ENCODE peak calls at places on chromosomes 12 and 14, in ten cellular contexts. U is suprapubic skin; K is gastrocnemius medialis; A is mammary epithelial cell; H is tibial artery; I is hepatocyte; G is CD8-positive, alpha-beta T cell; Y is mucosa of descending colon; V is cardiac muscle cell; F is ovary. S is an unnamed sample.

GRCh38 chr14:100108840-100109593 is 43.8 kb downstream of the EVL start:
- DNase-seq in Y (no peak), A (no peak), F (no peak), H (no peak), U (no peak), I (no peak), V (no peak), G (no peak), K (no peak), S (no peak)

GRCh38 chr12:4153343-4153892 is 120.1 kb upstream of the CCND2 start:
- DNase-seq in I (no peak), F (no peak), K (no peak), G (peak; percentile 35), H (no peak), Y (peak; percentile 79), A (no peak), V (no peak), U (no peak), S (no peak)

GRCh38 chr14:51996148-51996746 is 6.9 kb downstream of the RTRAF start:
- DNase-seq in U (no peak), Y (peak; percentile 64), G (no peak), A (no peak), H (no peak), V (peak; percentile 60), F (no peak), I (peak; percentile 55), K (no peak), S (no peak)

GRCh38 chr12:59067068-59067467 is 146.8 kb upstream of the LRIG3 start:
- DNase-seq in I (peak; percentile 31), Y (no peak), K (no peak), U (no peak), H (no peak), F (no peak), G (no peak), V (no peak), A (peak; percentile 98), S (peak; percentile 75)

GRCh38 chr12:57479376-57480115 is at the start of gene ARHGAP9:
- DNase-seq in G (peak; percentile 53), F (no peak), K (no peak), V (no peak), H (no peak), Y (no peak), A (no peak), U (no peak), I (no peak), S (no peak)

GRCh38 chr14:105857816-105858675 is 331.7 kb downstream of the TMEM121 start:
- DNase-seq in V (no peak), I (no peak), U (peak; percentile 71), H (no peak), G (no peak), K (no peak), Y (no peak), A (no peak), F (peak; percentile 6), S (no peak)

GRCh38 chr12:6425588-6426531 is 18.9 kb upstream of the CD27 start:
- DNase-seq in Y (no peak), K (no peak), U (no peak), I (no peak), G (no peak), V (no peak), H (no peak), A (no peak), F (no peak), S (no peak)

GRCh38 chr12:41034686-41035085 is 153.4 kb upstream of the PDZRN4 start:
- DNase-seq in G (no peak), U (no peak), H (no peak), I (no peak), K (no peak), Y (no peak), A (peak; percentile 62), V (no peak), F (no peak), S (no peak)

GRCh38 chr12:52007158-52007921 is 594 bp downstream of the TAMALIN start:
- DNase-seq in K (no peak), A (no peak), F (peak; percentile 75), H (no peak), I (no peak), V (no peak), Y (no peak), U (no peak), G (peak; percentile 30), S (no peak)

GRCh38 chr12:50043854-50044253 is 13.5 kb upstream of the ASIC1 start:
- DNase-seq in K (no peak), H (peak; percentile 31), Y (no peak), U (no peak), A (no peak), F (no peak), G (no peak), V (no peak), I (no peak), S (no peak)

GRCh38 chr12:108856428-108857157 is 790 bp downstream of the SSH1 start:
- DNase-seq in H (peak; percentile 93), V (peak; percentile 55), G (peak; percentile 27), K (peak; percentile 91), I (peak; percentile 76), Y (peak; percentile 79), U (peak; percentile 84), A (peak; percentile 73), F (peak; percentile 61), S (no peak)

GRCh38 chr14:68476965-68477455 is 315.9 kb downstream of the ZFP36L1 start:
- DNase-seq in I (no peak), G (no peak), V (no peak), F (no peak), A (no peak), U (no peak), K (no peak), H (no peak), Y (no peak), S (no peak)

GRCh38 chr12:90410962-90411361 is 544.0 kb downstream of the CCER1 start:
- DNase-seq in K (no peak), I (no peak), V (no peak), F (no peak), A (no peak), H (no peak), G (no peak), Y (no peak), U (no peak), S (no peak)

GRCh38 chr14:43003845-43004244 is 1397.2 kb downstream of the LRFN5 start:
- DNase-seq in F (no peak), I (no peak), U (no peak), A (no peak), K (no peak), G (no peak), H (no peak), V (no peak), Y (no peak), S (no peak)

GRCh38 chr14:43001729-43002128 is 1395.1 kb downstream of the LRFN5 start:
- DNase-seq in A (no peak), I (no peak), V (no peak), H (no peak), F (no peak), G (no peak), K (no peak), Y (no peak), U (no peak), S (no peak)

GRCh38 chr14:43005807-43006206 is 1399.1 kb downstream of the LRFN5 start:
- DNase-seq in G (no peak), I (no peak), H (no peak), U (no peak), K (no peak), A (no peak), Y (no peak), V (no peak), F (no peak), S (no peak)
- H3K9me3 ChIP-seq in G (no peaks in the 10 kb centered on the region), I (no peaks in the 10 kb centered on the region), H (peaks cover 32% of the 10 kb centered on the region), U (peaks cover 21% of the 10 kb centered on the region), K (peaks cover 6% of the 10 kb centered on the region), A (peaks cover 38% of the 10 kb centered on the region), Y (peaks cover 49% of the 10 kb centered on the region), V (no peaks in the 10 kb centered on the region), F (no peaks in the 10 kb centered on the region), S (peaks cover 2% of the 10 kb centered on the region)

GRCh38 chr12:30422844-30423243 is 272.8 kb downstream of the IPO8 start:
- DNase-seq in U (no peak), F (no peak), I (no peak), Y (no peak), G (no peak), A (no peak), H (no peak), V (no peak), K (no peak), S (no peak)

GRCh38 chr12:30425445-30425844 is 270.2 kb downstream of the IPO8 start:
- DNase-seq in Y (no peak), F (no peak), A (no peak), V (no peak), K (no peak), U (no peak), H (no peak), G (no peak), I (no peak), S (no peak)

GRCh38 chr12:30428098-30428497 is 267.6 kb downstream of the IPO8 start:
- DNase-seq in Y (no peak), I (no peak), G (no peak), V (no peak), A (no peak), H (no peak), F (no peak), K (no peak), U (no peak), S (no peak)

GRCh38 chr12:30423330-30423729 is 272.3 kb downstream of the IPO8 start:
- DNase-seq in F (no peak), V (no peak), G (no peak), U (no peak), A (no peak), H (no peak), Y (no peak), K (no peak), I (no peak), S (no peak)

DNA sequence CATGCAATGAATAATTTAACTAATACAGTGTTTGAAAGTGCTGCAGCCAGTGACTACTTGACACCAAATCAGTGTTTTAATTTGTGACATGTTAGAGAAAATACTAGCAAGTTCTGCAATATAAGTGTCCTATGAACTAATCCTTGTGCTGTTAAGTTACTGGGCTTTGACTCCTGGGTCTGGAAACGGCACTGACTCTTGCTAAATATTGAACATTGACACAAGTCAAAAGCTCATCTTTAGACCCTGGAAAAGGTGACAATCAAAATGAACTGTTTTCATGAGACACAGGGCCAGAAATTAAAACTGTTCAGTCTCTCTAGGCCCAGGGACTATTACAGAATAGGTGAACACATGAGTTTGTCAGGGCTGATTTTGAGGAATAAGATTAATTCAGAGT is 268.1 kb downstream of the IPO8 start:
- DNase-seq in A (no peak), U (no peak), H (no peak), F (no peak), K (no peak), V (no peak), Y (no peak), I (no peak), G (no peak), S (no peak)
- H3K9me3 ChIP-seq in A (peaks cover 9% of the 10 kb centered on the region), U (no peaks in the 10 kb centered on the region), H (no peaks in the 10 kb centered on the region), F (no peaks in the 10 kb centered on the region), K (no peaks in the 10 kb centered on the region), V (no peaks in the 10 kb centered on the region), Y (peaks cover 19% of the 10 kb centered on the region), I (no peaks in the 10 kb centered on the region), G (no peaks in the 10 kb centered on the region), S (no peaks in the 10 kb centered on the region)

GRCh38 chr14:41423503-41423902 is 183.2 kb upstream of the LRFN5 start:
- DNase-seq in F (no peak), Y (no peak), H (no peak), K (no peak), V (no peak), A (no peak), I (no peak), G (no peak), U (no peak), S (no peak)
- H3K9me3 ChIP-seq in F (no peaks in the 10 kb centered on the region), Y (peaks cover 52% of the 10 kb centered on the region), H (no peaks in the 10 kb centered on the region), K (no peaks in the 10 kb centered on the region), V (no peaks in the 10 kb centered on the region), A (no peaks in the 10 kb centered on the region), I (no peaks in the 10 kb centered on the region), G (no peaks in the 10 kb centered on the region), U (no peaks in the 10 kb centered on the region), S (no peaks in the 10 kb centered on the region)

GRCh38 chr14:98792171-98792570 is 479.8 kb downstream of the BCL11B start:
- DNase-seq in U (no peak), H (no peak), Y (no peak), V (no peak), K (no peak), G (no peak), I (no peak), A (no peak), F (no peak), S (no peak)
- H3K9me3 ChIP-seq in U (no peaks in the 10 kb centered on the region), H (peaks cover 6% of the 10 kb centered on the region), Y (peaks cover 5% of the 10 kb centered on the region), V (no peaks in the 10 kb centered on the region), K (peaks cover 5% of the 10 kb centered on the region), G (no peaks in the 10 kb centered on the region), I (no peaks in the 10 kb centered on the region), A (peaks cover 5% of the 10 kb centered on the region), F (no peaks in the 10 kb centered on the region), S (no peaks in the 10 kb centered on the region)